ENCODE peak calls at places on chromosomes 12 and 14, in ten cellular contexts. C is RPMI7951; E is activated naive CD4-positive, alpha-beta T cell treated with anti-CD3 and anti-CD28 coated beads, Interleukin-2, amount 10 ng/mL, durations not matched to agents 7 days and 5 days; L is NCI-H510A treated with DMSO at 0.1 percent for 48 hours; V is effector CD4-positive, alpha-beta T cell; P is kidney glomerular epithelial cell; G is EH; N is renal cortical epithelial cell; K is NCI-H1105; O is nephron progenitor cell. M is an unnamed sample.

GRCh38 chr12:57129311-57130288 is 1.3 kb downstream of the LRP1 start:
- DNase-seq in C (no peak), E (no peak), L (no peak), V (no peak), P (no peak), G (peak; percentile 51), N (no peak), K (no peak), O (peak; percentile 29), M (no peak)

GRCh38 chr14:88518592-88519512 is 36.0 kb downstream of the PTPN21 start:
- DNase-seq in C (peak; percentile 69), E (no peak), L (no peak), V (no peak), P (peak; percentile 43), G (peak; percentile 67), N (peak; percentile 74), K (no peak), O (no peak), M (no peak)

GRCh38 chr12:59383426-59383822 is 212.4 kb upstream of the SLC16A7 start:
- DNase-seq in C (peak; percentile 6), E (no peak), L (no peak), V (no peak), P (no peak), G (peak; percentile 78), N (no peak), K (no peak), O (no peak), M (no peak)

GRCh38 chr12:24975425-24975824 is 26.5 kb upstream of the BCAT1 start:
- DNase-seq in C (no peak), E (no peak), L (no peak), V (no peak), P (no peak), G (no peak), N (peak; percentile 72), K (no peak), O (peak; percentile 31), M (no peak)

GRCh38 chr12:101424620-101425019 is 17.0 kb upstream of the ARL1 start:
- DNase-seq in C (no peak), E (no peak), L (no peak), V (no peak), P (no peak), G (no peak), N (no peak), K (no peak), O (no peak), M (no peak)

GRCh38 chr12:109479761-109480160 is 2.3 kb downstream of the UBE3B start:
- DNase-seq in C (no peak), E (no peak), L (no peak), V (no peak), P (no peak), G (no peak), N (no peak), K (no peak), O (no peak), M (no peak)

GRCh38 chr12:105679982-105680381 is 349.5 kb downstream of the C12orf75 start:
- DNase-seq in C (no peak), E (no peak), L (no peak), V (no peak), P (no peak), G (no peak), N (no peak), K (no peak), O (no peak), M (no peak)

GRCh38 chr12:106288510-106289195 is 13.9 kb upstream of the TCP11L2 start:
- DNase-seq in C (peak; percentile 83), E (no peak), L (no peak), V (no peak), P (peak; percentile 63), G (peak; percentile 95), N (peak; percentile 94), K (no peak), O (no peak), M (no peak)

GRCh38 chr12:111430418-111431353 is 25.0 kb downstream of the SH2B3 start:
- DNase-seq in C (no peak), E (peak; percentile 84), L (no peak), V (peak; percentile 66), P (no peak), G (no peak), N (no peak), K (no peak), O (no peak), M (no peak)

GRCh38 chr12:41709463-41710285 is 435.0 kb downstream of the GXYLT1 start:
- DNase-seq in C (no peak), E (no peak), L (no peak), V (no peak), P (peak; percentile 87), G (peak; percentile 11), N (peak; percentile 92), K (no peak), O (no peak), M (no peak)

M was measured in HEK293T.